ENCODE peak calls at places on chromosomes 16 and 17, in five cellular contexts. S is GM10248; G is HFF-Myc; C is CD4-positive, alpha-beta T cell; W is lower lobe of right lung. N is an unnamed sample.

GRCh38 chr17:545156-545555 is 169.5 kb downstream of the VPS53 start:
- DNase-seq in S (no peak), G (no peak), C (no peak), W (no peak), N (no peak)

GRCh38 chr16:25035494-25036405 is 20.6 kb upstream of the ARHGAP17 start:
- DNase-seq in S (no peak), G (no peak), C (no peak), W (no peak), N (no peak)

GRCh38 chr17:51372345-51373004 is 112.1 kb downstream of the UTP18 start:
- DNase-seq in S (peak), G (no peak), C (no peak), W (no peak), N (peak)

GRCh38 chr17:47948706-47949196 is 7.4 kb downstream of the PNPO start:
- DNase-seq in S (no peak), G (no peak), C (no peak), W (no peak), N (no peak)

GRCh38 chr17:29570521-29570920 is 2.0 kb downstream of the TP53I13 start:
- DNase-seq in S (no peak), G (no peak), C (no peak), W (no peak), N (no peak)

GRCh38 chr16:85395207-85395912 is 217.8 kb upstream of the GSE1 start:
- DNase-seq in S (peak), G (peak), C (no peak), W (peak), N (no peak)

GRCh38 chr17:28675980-28676379 is 14.0 kb downstream of the SUPT6H start:
- DNase-seq in S (no peak), G (no peak), C (no peak), W (no peak), N (no peak)

GRCh38 chr16:2447920-2448583 is 11.9 kb upstream of the TEDC2 start:
- DNase-seq in S (no peak), G (no peak), C (no peak), W (no peak), N (no peak)

GRCh38 chr16:7304932-7305331 is 27.7 kb upstream of the RBFOX1 start:
- DNase-seq in S (no peak), G (no peak), C (no peak), W (no peak), N (no peak)

GRCh38 chr17:58969156-58969555 is 137.5 kb downstream of the TRIM37 start:
- DNase-seq in S (no peak), G (no peak), C (no peak), W (no peak), N (no peak)

GRCh38 chr16:58582971-58583765 is 46.5 kb downstream of the CNOT1 start:
- DNase-seq in S (no peak), G (no peak), C (no peak), W (no peak), N (peak)

GRCh38 chr17:80855968-80856862 is 135.4 kb upstream of the CHMP6 start:
- DNase-seq in S (peak), G (peak), C (peak), W (no peak), N (no peak)

GRCh38 chr16:3115011-3115410 is 2.6 kb downstream of the ZNF205 start:
- DNase-seq in S (no peak), G (no peak), C (no peak), W (no peak), N (no peak)

GRCh38 chr17:4566785-4567184 is 6.4 kb upstream of the GGT6 start:
- DNase-seq in S (peak), G (no peak), C (peak), W (peak), N (peak)

GRCh38 chr17:77327566-77328463 is 187.0 kb downstream of the SEC14L1 start:
- DNase-seq in S (no peak), G (no peak), C (no peak), W (peak), N (no peak)

GRCh38 chr17:78774456-78774855 is 7.6 kb downstream of the CYTH1 start:
- DNase-seq in S (no peak), G (no peak), C (no peak), W (no peak), N (no peak)

GRCh38 chr17:64056269-64057005 is 36.0 kb upstream of the ICAM2 start:
- DNase-seq in S (peak), G (no peak), C (no peak), W (no peak), N (no peak)

GRCh38 chr16:16075463-16076399 is 126.3 kb downstream of the ABCC1 start:
- DNase-seq in S (no peak), G (no peak), C (no peak), W (peak), N (no peak)

GRCh38 chr17:2388705-2389099 is 12.2 kb downstream of the MNT start:
- DNase-seq in S (no peak), G (no peak), C (no peak), W (no peak), N (no peak)

GRCh38 chr17:7260601-7261376 is 1.5 kb downstream of the CLDN7 start:
- DNase-seq in S (no peak), G (no peak), C (peak), W (peak), N (peak)

GRCh38 chr17:64278614-64279013 is 15.6 kb upstream of the TEX2 start:
- DNase-seq in S (no peak), G (no peak), C (no peak), W (no peak), N (peak)

GRCh38 chr17:80169784-80170500 is at the start of gene CARD14:
- DNase-seq in S (no peak), G (no peak), C (no peak), W (no peak), N (no peak)

GRCh38 chr16:88719267-88719932 is 13.1 kb downstream of the CTU2 start:
- DNase-seq in S (no peak), G (no peak), C (no peak), W (no peak), N (no peak)

GRCh38 chr17:72380737-72381136 is 259.9 kb downstream of the SOX9 start:
- DNase-seq in S (peak), G (no peak), C (no peak), W (no peak), N (no peak)

GRCh38 chr17:48586355-48586924 is 3.6 kb downstream of the HOXB3 start:
- DNase-seq in S (peak), G (no peak), C (no peak), W (no peak), N (no peak)

GRCh38 chr16:2532494-2533141 is 1.4 kb upstream of the CEMP1 start:
- DNase-seq in S (no peak), G (no peak), C (no peak), W (peak), N (no peak)

GRCh38 chr17:18966831-18967624 is 15.1 kb downstream of the SLC5A10 start:
- DNase-seq in S (no peak), G (no peak), C (no peak), W (no peak), N (peak)

GRCh38 chr16:72876221-72876620 is 171.7 kb downstream of the ZFHX3 start:
- DNase-seq in S (peak), G (peak), C (no peak), W (peak), N (no peak)

GRCh38 chr16:85072947-85073346 is 39.3 kb downstream of the CIBAR2 start:
- DNase-seq in S (no peak), G (peak), C (no peak), W (no peak), N (no peak)

GRCh38 chr17:80372456-80372855 is 42.5 kb upstream of the ENDOV start:
- DNase-seq in S (no peak), G (no peak), C (no peak), W (no peak), N (no peak)

GRCh38 chr16:54935411-54936085 is 4.9 kb downstream of the IRX5 start:
- DNase-seq in S (no peak), G (no peak), C (no peak), W (no peak), N (no peak)

GRCh38 chr17:18278867-18279266 is 18.4 kb downstream of the MIEF2 start:
- DNase-seq in S (no peak), G (no peak), C (no peak), W (no peak), N (no peak)

GRCh38 chr17:68048996-68049395 is 13.5 kb downstream of the KPNA2 start:
- DNase-seq in S (no peak), G (no peak), C (no peak), W (no peak), N (no peak)

GRCh38 chr16:1535391-1536291 is 2.2 kb downstream of the TMEM204 start:
- DNase-seq in S (no peak), G (no peak), C (peak), W (no peak), N (no peak)

GRCh38 chr17:9109933-9110332 is 88.6 kb downstream of the NTN1 start:
- DNase-seq in S (no peak), G (no peak), C (no peak), W (no peak), N (no peak)
- TF ChIP-seq CTCF in S (no peak), G (no peak), C (no peak), W (no peak), N (no peak)

GRCh38 chr17:9575381-9576072 is at the start of gene STX8:
- DNase-seq in S (peak), G (peak), C (peak), W (peak), N (peak)
- TF ChIP-seq CTCF in S (no peak), G (no peak), C (no peak), W (peak), N (no peak)

GRCh38 chr16:53415504-53415903 is 18.8 kb upstream of the RBL2 start:
- DNase-seq in S (no peak), G (no peak), C (no peak), W (no peak), N (peak)

GRCh38 chr16:53417976-53418375 is 16.3 kb upstream of the RBL2 start:
- DNase-seq in S (no peak), G (no peak), C (no peak), W (no peak), N (no peak)

GRCh38 chr16:53417011-53417410 is 17.3 kb upstream of the RBL2 start:
- DNase-seq in S (no peak), G (no peak), C (no peak), W (no peak), N (no peak)

DNA sequence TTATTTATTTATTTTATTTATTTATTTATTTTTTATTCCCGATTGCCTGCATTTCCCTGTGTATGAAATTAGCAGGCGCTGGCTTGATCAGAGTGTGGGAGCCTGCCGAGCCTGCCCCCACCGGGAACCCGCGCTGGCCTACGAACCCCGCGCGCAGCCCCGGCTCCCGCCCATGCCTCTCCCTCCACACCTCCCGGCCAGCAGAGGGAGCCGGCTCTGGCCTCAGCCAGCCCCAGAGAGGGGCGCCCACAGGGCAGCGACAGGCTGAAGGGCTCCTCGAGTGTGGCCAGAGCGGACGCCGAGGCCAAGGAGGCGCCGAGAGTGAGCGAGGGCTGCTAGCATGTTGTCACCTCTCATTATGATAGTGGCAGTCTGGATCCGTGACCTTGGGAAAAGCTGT is 13.0 kb upstream of the RBL2 start:
- DNase-seq in S (no peak), G (no peak), C (no peak), W (no peak), N (no peak)
- TF ChIP-seq CTCF in S (no peak), G (peak), C (no peak), W (no peak), N (no peak)

GRCh38 chr17:19992803-19993713 is 15.4 kb upstream of the AKAP10 start:
- DNase-seq in S (peak), G (peak), C (peak), W (peak), N (peak)

GRCh38 chr17:19991252-19991885 is 13.7 kb upstream of the AKAP10 start:
- DNase-seq in S (no peak), G (no peak), C (no peak), W (no peak), N (no peak)

GRCh38 chr17:19987897-19988296 is 10.3 kb upstream of the AKAP10 start:
- DNase-seq in S (no peak), G (no peak), C (no peak), W (no peak), N (no peak)

GRCh38 chr17:19986941-19987714 is 9.5 kb upstream of the AKAP10 start:
- DNase-seq in S (no peak), G (no peak), C (no peak), W (no peak), N (no peak)
- TF ChIP-seq CTCF in S (no peak), G (no peak), C (no peak), W (no peak), N (no peak)

GRCh38 chr17:41748275-41748674 is 13.8 kb upstream of the HAP1 start:
- DNase-seq in S (no peak), G (no peak), C (no peak), W (no peak), N (no peak)
- TF ChIP-seq CTCF in S (no peak), G (no peak), C (no peak), W (no peak), N (no peak)

GRCh38 chr17:41680426-41681040 is 8.2 kb upstream of the EIF1 start:
- DNase-seq in S (no peak), G (no peak), C (no peak), W (no peak), N (no peak)

GRCh38 chr17:41679740-41680425 is 8.8 kb upstream of the EIF1 start:
- DNase-seq in S (no peak), G (no peak), C (no peak), W (no peak), N (no peak)

GRCh38 chr17:41681776-41682175 is 6.9 kb upstream of the EIF1 start:
- DNase-seq in S (no peak), G (no peak), C (no peak), W (no peak), N (no peak)

GRCh38 chr17:41678411-41678906 is 10.2 kb upstream of the EIF1 start:
- DNase-seq in S (no peak), G (no peak), C (no peak), W (no peak), N (no peak)

DNA sequence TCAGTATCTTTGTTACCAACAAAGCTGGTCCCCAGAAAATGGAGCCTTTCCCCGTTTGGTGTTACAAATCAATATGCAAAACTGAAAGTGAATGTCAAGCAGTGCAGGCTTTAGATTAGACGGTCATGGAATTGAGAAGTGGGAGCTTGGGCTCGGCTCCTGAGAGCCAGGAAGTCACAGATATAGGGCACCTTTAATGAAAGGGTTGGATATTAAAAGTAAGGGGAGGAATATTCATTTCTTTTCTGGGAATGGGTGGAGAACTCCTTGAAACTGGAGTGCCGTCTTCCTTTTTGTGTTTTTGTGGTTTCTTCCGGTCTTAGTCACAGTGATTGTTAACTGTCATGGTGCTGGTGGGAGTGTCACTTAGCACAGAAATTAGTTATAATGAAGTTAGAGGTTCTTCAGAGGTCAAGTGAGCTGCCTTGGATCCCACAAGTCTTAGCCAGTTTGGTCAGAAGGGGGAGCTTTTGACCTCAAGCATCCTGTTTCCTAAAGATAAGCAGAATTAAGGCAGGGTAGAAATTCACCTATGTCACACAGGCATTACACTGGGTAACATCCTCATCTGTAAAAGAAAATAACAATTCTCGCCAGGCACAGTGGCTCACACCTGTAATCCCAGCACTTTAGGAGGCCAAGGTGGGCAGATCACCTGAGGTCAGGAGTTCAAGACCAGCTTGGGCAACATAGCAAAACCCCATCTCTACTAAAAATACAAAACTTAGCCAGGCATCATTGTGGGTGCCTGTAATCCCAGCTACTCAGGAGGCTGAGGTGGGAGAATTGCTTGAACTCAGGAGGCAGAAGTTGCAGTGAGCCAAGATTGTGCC is 9.6 kb upstream of the EIF1 start:
- DNase-seq in S (no peak), G (peak), C (peak), W (no peak), N (no peak)
- TF ChIP-seq CTCF in S (peak), G (no peak), C (peak), W (peak), N (no peak)

DNA sequence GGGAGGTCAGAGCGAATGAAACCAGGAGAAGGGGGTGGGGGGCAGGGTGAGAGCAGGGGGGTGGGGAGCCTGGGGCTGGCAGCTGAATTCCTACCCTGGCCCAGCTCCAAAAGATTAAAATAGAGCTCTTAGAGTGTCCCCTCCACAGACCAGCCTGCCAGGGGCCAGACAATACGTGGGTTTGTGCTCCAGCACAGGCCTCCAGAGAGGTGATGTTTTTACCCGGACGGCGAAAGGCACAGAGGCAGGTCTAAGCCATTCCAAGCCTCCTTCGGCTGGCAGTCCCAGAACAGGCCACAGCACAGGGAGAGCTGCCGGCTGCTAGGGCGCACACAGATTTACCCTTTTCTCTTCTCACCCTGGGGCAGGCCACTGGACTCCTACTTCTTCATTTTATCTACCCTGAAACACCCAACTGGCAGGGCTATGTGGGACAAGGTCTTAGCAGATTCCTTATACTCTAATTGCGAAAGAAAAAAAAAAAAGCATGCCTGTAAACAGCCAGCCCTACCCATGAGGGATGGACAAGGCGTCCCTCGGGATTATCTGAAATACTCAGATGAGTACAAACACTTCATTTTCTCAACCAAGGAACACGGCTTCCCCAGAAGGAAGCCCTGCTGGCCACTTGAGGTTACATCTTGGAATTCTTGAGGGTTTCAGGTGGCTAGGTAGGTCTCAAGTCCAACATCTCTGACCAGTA is 71.9 kb upstream of the NOG start:
- DNase-seq in S (no peak), G (no peak), C (no peak), W (no peak), N (no peak)
- TF ChIP-seq CTCF in S (no peak), G (no peak), C (no peak), W (no peak), N (no peak)